ENCODE peak calls at places on chromosomes 6 and 20, in seven cellular contexts. Z, E, W, U, C, R and I are unnamed samples.

GRCh38 chr20:62761058-62761758 is 35.1 kb upstream of the MRGBP start:
- DNase-seq in E (no peak), Z (no peak), C (no peak), R (no peak), W (no peak), U (no peak), I (no peak)

GRCh38 chr6:112253842-112254816 is at the start of gene LAMA4:
- DNase-seq in Z (no peak), R (no peak), C (no peak), U (peak), E (no peak), W (peak), I (peak)

GRCh38 chr6:154249499-154250298 is 106.9 kb downstream of the IPCEF1 start:
- DNase-seq in R (peak), Z (no peak), U (no peak), C (peak), E (no peak), W (no peak), I (no peak)

GRCh38 chr6:45434401-45434741 is 56.6 kb upstream of the SUPT3H start:
- DNase-seq in C (no peak), U (no peak), Z (no peak), W (no peak), R (no peak), E (no peak), I (no peak)

GRCh38 chr6:112691289-112691688 is 344.2 kb downstream of the RFPL4B start:
- DNase-seq in U (peak), R (no peak), C (no peak), W (no peak), E (no peak), Z (peak), I (no peak)

GRCh38 chr6:37489697-37490336 is 9.9 kb downstream of the CCDC167 start:
- DNase-seq in U (peak), W (no peak), C (peak), Z (no peak), R (no peak), E (peak), I (peak)

GRCh38 chr20:54134445-54135220 is 39.2 kb downstream of the CYP24A1 start:
- DNase-seq in U (peak), Z (peak), E (no peak), R (no peak), W (no peak), C (no peak), I (no peak)

GRCh38 chr6:78589426-78589825 is 277.9 kb upstream of the IRAK1BP1 start:
- DNase-seq in C (no peak), E (no peak), Z (no peak), W (no peak), R (no peak), U (no peak), I (no peak)

GRCh38 chr20:58884966-58885365 is 32.5 kb downstream of the GNAS start:
- DNase-seq in R (no peak), U (no peak), C (no peak), W (no peak), Z (no peak), E (no peak), I (no peak)